ENCODE peak calls at places on chromosomes 16 and 17, in seven cellular contexts. One of them, this sample, is unnamed.

GRCh38 chr17:9432867-9433495 is 142.6 kb downstream of the STX8 start:
- DNase-seq in amniotic stem cell: no peak
- DNase-seq in AG04450: no peak
- DNase-seq in Calu3: no peak
- DNase-seq in fibroblast of mammary gland: peak; percentile 59
- DNase-seq in NB4: no peak
- DNase-seq in nucleus accumbens: no peak
- DNase-seq in this sample: no peak

GRCh38 chr17:57138956-57139576 is 54.0 kb downstream of the AKAP1 start:
- DNase-seq in amniotic stem cell: no peak
- DNase-seq in AG04450: no peak
- DNase-seq in Calu3: no peak
- DNase-seq in fibroblast of mammary gland: peak; percentile 39
- DNase-seq in NB4: no peak
- DNase-seq in nucleus accumbens: no peak
- DNase-seq in this sample: no peak

GRCh38 chr16:65121870-65122723 is at the start of gene CDH11:
- DNase-seq in amniotic stem cell: peak; percentile 74
- DNase-seq in AG04450: peak; percentile 55
- DNase-seq in Calu3: no peak
- DNase-seq in fibroblast of mammary gland: peak; percentile 76
- DNase-seq in NB4: no peak
- DNase-seq in nucleus accumbens: peak; percentile 73
- DNase-seq in this sample: no peak

GRCh38 chr17:55157165-55157564 is 107.6 kb upstream of the HLF start:
- DNase-seq in amniotic stem cell: no peak
- DNase-seq in AG04450: no peak
- DNase-seq in Calu3: no peak
- DNase-seq in fibroblast of mammary gland: peak; percentile 37
- DNase-seq in NB4: no peak
- DNase-seq in nucleus accumbens: no peak
- DNase-seq in this sample: no peak

GRCh38 chr16:30358990-30359870 is 4.1 kb upstream of the CD2BP2 start:
- DNase-seq in amniotic stem cell: no peak
- DNase-seq in AG04450: no peak
- DNase-seq in Calu3: no peak
- DNase-seq in fibroblast of mammary gland: no peak
- DNase-seq in NB4: no peak
- DNase-seq in nucleus accumbens: no peak
- DNase-seq in this sample: no peak

GRCh38 chr17:8290043-8290442 is 1.6 kb downstream of the RANGRF start:
- DNase-seq in amniotic stem cell: no peak
- DNase-seq in AG04450: no peak
- DNase-seq in Calu3: no peak
- DNase-seq in fibroblast of mammary gland: peak; percentile 36
- DNase-seq in NB4: peak; percentile 30
- DNase-seq in nucleus accumbens: no peak
- DNase-seq in this sample: no peak

GRCh38 chr16:67786491-67786890 is 19.9 kb downstream of the RANBP10 start:
- DNase-seq in amniotic stem cell: no peak
- DNase-seq in AG04450: no peak
- DNase-seq in Calu3: no peak
- DNase-seq in fibroblast of mammary gland: no peak
- DNase-seq in NB4: no peak
- DNase-seq in nucleus accumbens: no peak
- DNase-seq in this sample: no peak

GRCh38 chr16:25854141-25854540 is 162.4 kb downstream of the HS3ST4 start:
- DNase-seq in amniotic stem cell: no peak
- DNase-seq in AG04450: no peak
- DNase-seq in Calu3: no peak
- DNase-seq in fibroblast of mammary gland: no peak
- DNase-seq in NB4: no peak
- DNase-seq in nucleus accumbens: no peak
- DNase-seq in this sample: no peak

GRCh38 chr16:27738596-27738995 is 188.7 kb downstream of the KATNIP start:
- DNase-seq in amniotic stem cell: no peak
- DNase-seq in AG04450: no peak
- DNase-seq in Calu3: no peak
- DNase-seq in fibroblast of mammary gland: no peak
- DNase-seq in NB4: no peak
- DNase-seq in nucleus accumbens: no peak
- DNase-seq in this sample: no peak

GRCh38 chr16:88473666-88474534 is 20.8 kb downstream of the ZFPM1 start:
- DNase-seq in amniotic stem cell: no peak
- DNase-seq in AG04450: peak; percentile 30
- DNase-seq in Calu3: peak; percentile 63
- DNase-seq in fibroblast of mammary gland: peak; percentile 77
- DNase-seq in NB4: peak; percentile 77
- DNase-seq in nucleus accumbens: no peak
- DNase-seq in this sample: no peak

GRCh38 chr16:72467157-72467759 is 295.3 kb upstream of the PMFBP1 start:
- DNase-seq in amniotic stem cell: peak; percentile 18
- DNase-seq in AG04450: peak; percentile 6
- DNase-seq in Calu3: peak; percentile 26
- DNase-seq in fibroblast of mammary gland: peak; percentile 72
- DNase-seq in NB4: peak; percentile 60
- DNase-seq in nucleus accumbens: no peak
- DNase-seq in this sample: no peak

GRCh38 chr17:45333702-45334092 is 16.9 kb upstream of the MAP3K14 start:
- DNase-seq in amniotic stem cell: no peak
- DNase-seq in AG04450: no peak
- DNase-seq in Calu3: no peak
- DNase-seq in fibroblast of mammary gland: no peak
- DNase-seq in NB4: no peak
- DNase-seq in nucleus accumbens: no peak
- DNase-seq in this sample: no peak

GRCh38 chr17:40327735-40328385 is 18.9 kb downstream of the RARA start:
- DNase-seq in amniotic stem cell: no peak
- DNase-seq in AG04450: no peak
- DNase-seq in Calu3: no peak
- DNase-seq in fibroblast of mammary gland: no peak
- DNase-seq in NB4: no peak
- DNase-seq in nucleus accumbens: no peak
- DNase-seq in this sample: no peak

GRCh38 chr16:11024333-11025053 is 80.1 kb downstream of the CLEC16A start:
- DNase-seq in amniotic stem cell: no peak
- DNase-seq in AG04450: no peak
- DNase-seq in Calu3: peak; percentile 69
- DNase-seq in fibroblast of mammary gland: peak; percentile 62
- DNase-seq in NB4: no peak
- DNase-seq in nucleus accumbens: no peak
- DNase-seq in this sample: no peak

GRCh38 chr17:81480140-81480917 is 32.3 kb downstream of the ACTG1 start:
- DNase-seq in amniotic stem cell: no peak
- DNase-seq in AG04450: no peak
- DNase-seq in Calu3: no peak
- DNase-seq in fibroblast of mammary gland: peak; percentile 86
- DNase-seq in NB4: no peak
- DNase-seq in nucleus accumbens: no peak
- DNase-seq in this sample: no peak

GRCh38 chr16:87002717-87003413 is 314.3 kb downstream of the C16orf95 start:
- DNase-seq in amniotic stem cell: no peak
- DNase-seq in AG04450: no peak
- DNase-seq in Calu3: no peak
- DNase-seq in fibroblast of mammary gland: peak; percentile 74
- DNase-seq in NB4: peak; percentile 67
- DNase-seq in nucleus accumbens: no peak
- DNase-seq in this sample: no peak

GRCh38 chr17:560379-560935 is 154.2 kb downstream of the VPS53 start:
- DNase-seq in amniotic stem cell: no peak
- DNase-seq in AG04450: no peak
- DNase-seq in Calu3: no peak
- DNase-seq in fibroblast of mammary gland: peak; percentile 77
- DNase-seq in NB4: no peak
- DNase-seq in nucleus accumbens: no peak
- DNase-seq in this sample: no peak

GRCh38 chr17:35241520-35241919 is 1.4 kb upstream of the SLFN5 start:
- DNase-seq in amniotic stem cell: no peak
- DNase-seq in AG04450: no peak
- DNase-seq in Calu3: no peak
- DNase-seq in fibroblast of mammary gland: no peak
- DNase-seq in NB4: no peak
- DNase-seq in nucleus accumbens: no peak
- DNase-seq in this sample: no peak

GRCh38 chr17:19248923-19249574 is 11.9 kb downstream of the EPN2 start:
- DNase-seq in amniotic stem cell: peak; percentile 80
- DNase-seq in AG04450: peak; percentile 72
- DNase-seq in Calu3: peak; percentile 7
- DNase-seq in fibroblast of mammary gland: peak; percentile 95
- DNase-seq in NB4: no peak
- DNase-seq in nucleus accumbens: peak; percentile 44
- DNase-seq in this sample: no peak

GRCh38 chr16:7871371-7871770 is 538.7 kb downstream of the RBFOX1 start:
- DNase-seq in amniotic stem cell: no peak
- DNase-seq in AG04450: no peak
- DNase-seq in Calu3: no peak
- DNase-seq in fibroblast of mammary gland: no peak
- DNase-seq in NB4: no peak
- DNase-seq in nucleus accumbens: no peak
- DNase-seq in this sample: no peak

GRCh38 chr16:88718178-88718577 is 11.9 kb downstream of the CTU2 start:
- DNase-seq in amniotic stem cell: no peak
- DNase-seq in AG04450: no peak
- DNase-seq in Calu3: no peak
- DNase-seq in fibroblast of mammary gland: no peak
- DNase-seq in NB4: no peak
- DNase-seq in nucleus accumbens: no peak
- DNase-seq in this sample: no peak

GRCh38 chr16:69535123-69536050 is 30.4 kb upstream of the NFAT5 start:
- DNase-seq in amniotic stem cell: no peak
- DNase-seq in AG04450: no peak
- DNase-seq in Calu3: no peak
- DNase-seq in fibroblast of mammary gland: peak; percentile 55
- DNase-seq in NB4: no peak
- DNase-seq in nucleus accumbens: no peak
- DNase-seq in this sample: no peak

GRCh38 chr17:2054262-2054739 is 602 bp upstream of the HIC1 start:
- DNase-seq in amniotic stem cell: no peak
- DNase-seq in AG04450: no peak
- DNase-seq in Calu3: no peak
- DNase-seq in fibroblast of mammary gland: peak; percentile 64
- DNase-seq in NB4: peak; percentile 34
- DNase-seq in nucleus accumbens: peak; percentile 42
- DNase-seq in this sample: no peak

GRCh38 chr17:40491486-40491885 is 9.9 kb downstream of the TNS4 start:
- DNase-seq in amniotic stem cell: no peak
- DNase-seq in AG04450: no peak
- DNase-seq in Calu3: no peak
- DNase-seq in fibroblast of mammary gland: no peak
- DNase-seq in NB4: no peak
- DNase-seq in nucleus accumbens: no peak
- DNase-seq in this sample: no peak

GRCh38 chr16:30984669-30985400 is at the start of gene HSD3B7:
- DNase-seq in amniotic stem cell: peak; percentile 67
- DNase-seq in AG04450: peak; percentile 44
- DNase-seq in Calu3: peak; percentile 97
- DNase-seq in fibroblast of mammary gland: peak; percentile 74
- DNase-seq in NB4: peak; percentile 81
- DNase-seq in nucleus accumbens: peak; percentile 67
- DNase-seq in this sample: peak; percentile 23

GRCh38 chr17:41907185-41907556 is 11.6 kb downstream of the ACLY start:
- DNase-seq in amniotic stem cell: no peak
- DNase-seq in AG04450: no peak
- DNase-seq in Calu3: no peak
- DNase-seq in fibroblast of mammary gland: peak; percentile 91
- DNase-seq in NB4: no peak
- DNase-seq in nucleus accumbens: no peak
- DNase-seq in this sample: no peak

GRCh38 chr16:4081577-4082021 is 34.6 kb downstream of the ADCY9 start:
- DNase-seq in amniotic stem cell: no peak
- DNase-seq in AG04450: no peak
- DNase-seq in Calu3: no peak
- DNase-seq in fibroblast of mammary gland: peak; percentile 39
- DNase-seq in NB4: no peak
- DNase-seq in nucleus accumbens: peak; percentile 71
- DNase-seq in this sample: no peak

GRCh38 chr17:49637050-49637449 is 40.8 kb downstream of the SPOP start:
- DNase-seq in amniotic stem cell: no peak
- DNase-seq in AG04450: no peak
- DNase-seq in Calu3: no peak
- DNase-seq in fibroblast of mammary gland: no peak
- DNase-seq in NB4: no peak
- DNase-seq in nucleus accumbens: no peak
- DNase-seq in this sample: no peak